ENCODE peak calls at places on chromosomes 5 and 9, in six cellular contexts. One of them, this sample, is unnamed.

GRCh38 chr9:114400772-114401171 is 13.0 kb upstream of the AKNA start:
- DNase-seq in lower leg skin: no peak
- DNase-seq in IMR-90: no peak
- DNase-seq in breast epithelium: no peak
- DNase-seq in astrocyte: no peak
- DNase-seq in transverse colon: no peak
- DNase-seq in this sample: no peak

GRCh38 chr9:12813960-12814876 is 39.4 kb downstream of the LURAP1L start:
- DNase-seq in astrocyte: peak
- DNase-seq in transverse colon: peak
- DNase-seq in lower leg skin: peak
- DNase-seq in breast epithelium: peak
- DNase-seq in IMR-90: peak
- DNase-seq in this sample: peak

GRCh38 chr9:78354324-78354973 is 57.5 kb downstream of the PSAT1 start:
- DNase-seq in IMR-90: no peak
- DNase-seq in breast epithelium: no peak
- DNase-seq in transverse colon: no peak
- DNase-seq in lower leg skin: no peak
- DNase-seq in astrocyte: no peak
- DNase-seq in this sample: no peak

GRCh38 chr9:6086006-6086655 is 70.7 kb upstream of the RANBP6 start:
- DNase-seq in breast epithelium: no peak
- DNase-seq in lower leg skin: no peak
- DNase-seq in IMR-90: no peak
- DNase-seq in transverse colon: no peak
- DNase-seq in astrocyte: peak
- DNase-seq in this sample: no peak

GRCh38 chr5:154794525-154795234 is 39.5 kb downstream of the LARP1 start:
- DNase-seq in transverse colon: no peak
- DNase-seq in lower leg skin: no peak
- DNase-seq in astrocyte: peak
- DNase-seq in breast epithelium: no peak
- DNase-seq in IMR-90: peak
- DNase-seq in this sample: no peak

GRCh38 chr9:121618504-121618903 is 32.9 kb upstream of the DAB2IP start:
- DNase-seq in IMR-90: no peak
- DNase-seq in astrocyte: no peak
- DNase-seq in breast epithelium: no peak
- DNase-seq in transverse colon: no peak
- DNase-seq in lower leg skin: no peak
- DNase-seq in this sample: no peak

GRCh38 chr5:140402258-140403074 is 833 bp downstream of the ANKHD1 start:
- DNase-seq in breast epithelium: peak
- DNase-seq in astrocyte: peak
- DNase-seq in lower leg skin: peak
- DNase-seq in transverse colon: peak
- DNase-seq in IMR-90: peak
- DNase-seq in this sample: peak

GRCh38 chr5:6419340-6419852 is 29.3 kb upstream of the UBE2QL1 start:
- DNase-seq in IMR-90: no peak
- DNase-seq in transverse colon: no peak
- DNase-seq in lower leg skin: no peak
- DNase-seq in breast epithelium: no peak
- DNase-seq in astrocyte: peak
- DNase-seq in this sample: no peak

GRCh38 chr9:114495992-114496391 is 9.3 kb downstream of the WHRN start:
- DNase-seq in breast epithelium: no peak
- DNase-seq in IMR-90: no peak
- DNase-seq in transverse colon: no peak
- DNase-seq in astrocyte: no peak
- DNase-seq in lower leg skin: no peak
- DNase-seq in this sample: no peak

GRCh38 chr9:128786681-128787582 is at the start of gene TBC1D13:
- DNase-seq in transverse colon: peak
- DNase-seq in astrocyte: peak
- DNase-seq in IMR-90: peak
- DNase-seq in breast epithelium: peak
- DNase-seq in lower leg skin: peak
- DNase-seq in this sample: peak

GRCh38 chr9:74361508-74361907 is 135.6 kb upstream of the RORB start:
- DNase-seq in IMR-90: no peak
- DNase-seq in breast epithelium: no peak
- DNase-seq in lower leg skin: no peak
- DNase-seq in astrocyte: no peak
- DNase-seq in transverse colon: no peak
- DNase-seq in this sample: no peak

GRCh38 chr9:88722753-88723152 is 187.8 kb downstream of the NXNL2 start:
- DNase-seq in lower leg skin: no peak
- DNase-seq in IMR-90: peak
- DNase-seq in astrocyte: no peak
- DNase-seq in breast epithelium: no peak
- DNase-seq in transverse colon: no peak
- DNase-seq in this sample: no peak

GRCh38 chr5:76548525-76549229 is 74.5 kb downstream of the F2RL2 start:
- DNase-seq in lower leg skin: no peak
- DNase-seq in transverse colon: peak
- DNase-seq in breast epithelium: no peak
- DNase-seq in IMR-90: no peak
- DNase-seq in astrocyte: no peak
- DNase-seq in this sample: no peak

GRCh38 chr9:124381073-124381945 is 33.9 kb downstream of the PSMB7 start:
- DNase-seq in IMR-90: peak
- DNase-seq in transverse colon: no peak
- DNase-seq in breast epithelium: no peak
- DNase-seq in astrocyte: peak
- DNase-seq in lower leg skin: no peak
- DNase-seq in this sample: no peak

GRCh38 chr9:137167113-137167751 is 2.6 kb downstream of the LRRC26 start:
- DNase-seq in astrocyte: no peak
- DNase-seq in lower leg skin: no peak
- DNase-seq in breast epithelium: no peak
- DNase-seq in IMR-90: no peak
- DNase-seq in transverse colon: no peak
- DNase-seq in this sample: no peak

GRCh38 chr5:133546500-133546899 is 65.8 kb downstream of the FSTL4 start:
- DNase-seq in breast epithelium: no peak
- DNase-seq in transverse colon: no peak
- DNase-seq in lower leg skin: no peak
- DNase-seq in astrocyte: no peak
- DNase-seq in IMR-90: no peak
- DNase-seq in this sample: no peak

GRCh38 chr5:135335031-135335828 is 63.8 kb downstream of the MACROH2A1 start:
- DNase-seq in IMR-90: peak
- DNase-seq in lower leg skin: no peak
- DNase-seq in transverse colon: no peak
- DNase-seq in breast epithelium: no peak
- DNase-seq in astrocyte: peak
- DNase-seq in this sample: no peak

GRCh38 chr9:38382141-38382540 is 10.4 kb upstream of the ALDH1B1 start:
- DNase-seq in IMR-90: no peak
- DNase-seq in lower leg skin: no peak
- DNase-seq in transverse colon: no peak
- DNase-seq in astrocyte: no peak
- DNase-seq in breast epithelium: no peak
- DNase-seq in this sample: no peak

GRCh38 chr5:43268188-43268820 is 44.9 kb downstream of the HMGCS1 start:
- DNase-seq in astrocyte: no peak
- DNase-seq in transverse colon: no peak
- DNase-seq in breast epithelium: no peak
- DNase-seq in IMR-90: no peak
- DNase-seq in lower leg skin: no peak
- DNase-seq in this sample: peak

GRCh38 chr5:56278267-56278826 is 45.2 kb upstream of the ANKRD55 start:
- DNase-seq in transverse colon: no peak
- DNase-seq in IMR-90: peak
- DNase-seq in astrocyte: peak
- DNase-seq in breast epithelium: no peak
- DNase-seq in lower leg skin: no peak
- DNase-seq in this sample: no peak

GRCh38 chr5:80411589-80412219 is 3.8 kb downstream of the ZFYVE16 start:
- DNase-seq in breast epithelium: no peak
- DNase-seq in IMR-90: peak
- DNase-seq in transverse colon: no peak
- DNase-seq in astrocyte: peak
- DNase-seq in lower leg skin: no peak
- DNase-seq in this sample: no peak

GRCh38 chr9:37963936-37964739 is 60.2 kb upstream of the SLC25A51 start:
- DNase-seq in breast epithelium: peak
- DNase-seq in transverse colon: peak
- DNase-seq in lower leg skin: peak
- DNase-seq in astrocyte: peak
- DNase-seq in IMR-90: peak
- DNase-seq in this sample: no peak

DNA sequence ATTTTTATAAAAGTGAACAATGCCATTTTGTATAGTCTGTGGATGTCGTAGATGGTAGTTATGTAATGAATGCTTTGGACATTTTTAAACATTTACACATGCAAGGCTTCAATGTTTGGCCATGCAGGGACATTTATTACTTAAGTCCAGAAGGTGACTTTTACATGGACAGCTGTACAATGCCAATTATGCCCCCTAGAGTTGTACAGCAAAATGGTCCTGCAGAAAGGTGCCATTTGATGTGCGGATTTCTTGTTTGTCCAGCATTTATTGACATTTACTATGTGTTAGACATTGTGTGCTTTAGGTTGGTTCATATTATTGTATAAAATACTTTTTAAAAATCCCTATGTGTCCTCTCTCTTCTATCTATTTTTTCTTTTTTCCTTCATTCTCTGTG is 22.5 kb upstream of the COMMD10 start:
- DNase-seq in astrocyte: no peak
- DNase-seq in IMR-90: no peak
- DNase-seq in lower leg skin: no peak
- DNase-seq in breast epithelium: no peak
- DNase-seq in transverse colon: no peak
- DNase-seq in this sample: no peak
- TF ChIP-seq CTCF in astrocyte: no peak
- TF ChIP-seq CTCF in IMR-90: peak
- TF ChIP-seq CTCF in lower leg skin: no peak
- TF ChIP-seq CTCF in breast epithelium: no peak
- TF ChIP-seq CTCF in transverse colon: no peak
- TF ChIP-seq CTCF in this sample: no peak

DNA sequence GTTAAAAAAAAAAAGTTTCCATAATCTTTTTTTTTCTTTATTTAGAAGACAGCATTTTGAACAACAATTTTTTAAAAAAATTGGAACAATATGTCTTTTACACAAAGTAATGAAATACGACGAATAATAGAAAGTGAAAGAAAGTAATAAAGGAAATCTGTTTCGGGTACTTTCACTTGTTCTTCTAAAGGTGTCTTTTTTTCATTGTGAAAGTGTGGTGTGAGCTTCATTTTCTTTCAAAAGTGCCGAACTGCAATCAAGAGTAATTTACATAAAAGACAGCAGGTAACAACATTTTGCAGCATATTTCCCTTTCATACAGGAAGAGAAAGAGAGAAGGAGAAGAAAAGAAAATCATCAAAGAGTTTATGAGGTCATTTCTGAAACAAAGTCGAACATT is 159.7 kb upstream of the CDH12 start:
- DNase-seq in astrocyte: no peak
- DNase-seq in IMR-90: no peak
- DNase-seq in transverse colon: no peak
- DNase-seq in lower leg skin: no peak
- DNase-seq in breast epithelium: no peak
- DNase-seq in this sample: no peak
- H3K4me3 ChIP-seq in astrocyte: peak
- H3K4me3 ChIP-seq in IMR-90: no peak
- H3K4me3 ChIP-seq in transverse colon: peak
- H3K4me3 ChIP-seq in lower leg skin: no peak
- H3K4me3 ChIP-seq in breast epithelium: peak
- H3K4me3 ChIP-seq in this sample: no peak

DNA sequence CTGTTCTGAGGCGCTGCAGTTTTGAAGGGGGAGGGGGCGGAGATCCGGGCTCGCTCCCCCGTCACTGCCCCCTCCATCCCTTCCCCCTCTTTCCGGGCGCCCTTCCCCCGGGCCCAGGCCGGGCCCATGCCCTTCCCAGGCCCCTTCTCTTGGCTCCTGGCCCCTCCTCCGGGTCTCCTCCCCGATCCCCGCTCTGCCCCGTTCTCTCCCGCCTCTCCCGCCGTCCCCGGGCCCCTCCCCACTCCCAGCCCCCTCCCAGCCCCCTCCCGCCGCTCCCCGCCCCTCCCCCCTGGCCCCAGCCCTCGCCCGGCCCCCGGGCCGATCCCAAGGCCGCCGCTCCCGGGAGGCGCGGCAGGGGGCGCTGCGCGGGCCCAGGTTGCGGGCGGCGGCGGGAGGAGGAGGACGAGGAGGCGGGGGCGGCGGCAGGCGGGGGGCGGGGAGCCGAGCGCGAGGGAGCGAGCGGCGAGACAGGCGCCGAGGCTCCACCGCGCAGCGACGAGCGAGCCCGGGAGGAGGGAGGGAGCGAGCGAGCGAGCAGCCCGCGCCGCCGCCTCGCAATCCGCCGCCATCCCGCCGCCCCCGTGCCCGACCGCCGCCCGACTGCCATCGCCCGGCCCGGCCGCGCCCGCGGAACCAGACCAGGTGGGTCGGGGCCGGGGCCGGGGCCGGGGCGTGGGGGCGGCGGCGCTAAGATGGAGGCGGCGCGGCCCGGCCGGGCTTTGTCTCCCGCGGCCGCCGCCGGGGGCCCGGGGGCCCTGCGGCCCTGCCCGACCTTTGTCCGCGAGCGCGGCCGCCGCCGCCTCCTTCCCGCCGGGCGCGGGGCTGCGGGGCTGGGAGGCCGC is at the start of gene PRRC2B:
- DNase-seq in breast epithelium: peak
- DNase-seq in astrocyte: no peak
- DNase-seq in IMR-90: peak
- DNase-seq in transverse colon: peak
- DNase-seq in lower leg skin: peak
- DNase-seq in this sample: peak
- TF ChIP-seq CTCF in breast epithelium: no peak
- TF ChIP-seq CTCF in astrocyte: no peak
- TF ChIP-seq CTCF in IMR-90: peak
- TF ChIP-seq CTCF in transverse colon: peak
- TF ChIP-seq CTCF in lower leg skin: no peak
- TF ChIP-seq CTCF in this sample: peak

DNA sequence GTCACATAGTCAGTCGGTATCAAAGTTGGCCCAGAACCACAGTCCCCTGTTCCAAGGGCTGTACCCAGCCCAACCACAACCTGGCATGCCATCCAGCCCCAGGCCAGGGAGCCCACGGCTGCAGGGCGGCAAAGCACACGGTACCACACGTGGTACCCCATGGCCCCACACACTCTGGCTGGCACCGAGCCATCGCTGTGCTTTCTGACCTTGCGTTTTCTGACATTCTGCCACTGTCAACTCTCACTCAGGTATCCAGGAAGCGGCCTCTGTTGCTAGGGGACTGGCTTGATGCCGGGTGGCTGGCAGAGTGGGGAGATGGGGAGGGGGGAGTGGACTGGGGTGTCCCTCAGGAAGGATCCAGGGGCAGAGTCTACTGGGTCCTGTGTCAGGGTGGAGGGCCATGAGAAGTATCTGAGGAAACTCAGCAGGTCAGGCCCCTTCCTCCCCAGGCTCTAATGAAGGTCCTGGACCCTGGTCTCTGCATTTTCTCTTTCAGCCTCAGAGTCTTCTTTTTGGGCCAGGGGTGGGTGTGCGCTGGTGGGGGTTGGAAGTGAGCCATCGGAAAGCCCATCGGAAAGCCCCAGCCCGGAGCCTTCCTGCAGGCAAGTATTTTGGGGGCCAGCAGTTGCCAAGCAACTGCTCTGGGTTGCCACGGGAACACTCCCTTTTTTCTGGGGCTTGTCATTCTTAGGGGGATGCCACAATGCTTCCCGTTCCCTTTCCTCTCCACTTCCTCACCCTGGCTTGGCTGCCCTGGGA is 21.0 kb upstream of the RALGDS start:
- DNase-seq in astrocyte: no peak
- DNase-seq in breast epithelium: peak
- DNase-seq in transverse colon: peak
- DNase-seq in IMR-90: no peak
- DNase-seq in lower leg skin: no peak
- DNase-seq in this sample: peak
- H3K4me3 ChIP-seq in astrocyte: no peak
- H3K4me3 ChIP-seq in breast epithelium: no peak
- H3K4me3 ChIP-seq in transverse colon: no peak
- H3K4me3 ChIP-seq in IMR-90: no peak
- H3K4me3 ChIP-seq in lower leg skin: no peak
- H3K4me3 ChIP-seq in this sample: peak

This sample was measured in GM12865.